ENCODE peak calls at places on chromosomes 5 and 9, in seven cellular contexts. K, P, Z, J, X, L and C are unnamed samples.
A peak's percentile ranks its signal among the peaks of the same experiment; 100 is the strongest.

GRCh38 chr9:2758162-2758950 is 41.0 kb downstream of the KCNV2 start:
- DNase-seq in K (no peak), P (no peak), Z (peak; percentile 14), J (no peak), X (no peak), L (no peak), C (no peak)

GRCh38 chr9:13911473-13911872 is 402.5 kb downstream of the NFIB start:
- DNase-seq in K (no peak), P (no peak), Z (no peak), J (no peak), X (no peak), L (no peak), C (no peak)

GRCh38 chr5:139251281-139251687 is 42.3 kb upstream of the MATR3 start:
- DNase-seq in K (no peak), P (no peak), Z (no peak), J (no peak), X (no peak), L (no peak), C (no peak)

GRCh38 chr5:1385395-1386273 is 40.7 kb upstream of the CLPTM1L start:
- DNase-seq in K (peak; percentile 72), P (peak; percentile 26), Z (peak; percentile 31), J (peak; percentile 84), X (peak; percentile 82), L (peak; percentile 91), C (peak; percentile 97)

GRCh38 chr9:114198249-114199040 is 43.1 kb downstream of the COL27A1 start:
- DNase-seq in K (no peak), P (no peak), Z (no peak), J (no peak), X (no peak), L (no peak), C (no peak)

GRCh38 chr9:90964101-90965020 is 162.7 kb downstream of the SYK start:
- DNase-seq in K (no peak), P (no peak), Z (peak; percentile 34), J (peak; percentile 46), X (peak; percentile 34), L (no peak), C (peak; percentile 79)

GRCh38 chr5:129771058-129771838 is 23.4 kb downstream of the MINAR2 start:
- DNase-seq in K (no peak), P (peak; percentile 41), Z (peak; percentile 77), J (peak; percentile 35), X (peak; percentile 20), L (peak; percentile 68), C (no peak)

GRCh38 chr5:5066276-5067186 is 73.6 kb upstream of the ADAMTS16 start:
- DNase-seq in K (no peak), P (peak; percentile 36), Z (peak; percentile 1), J (no peak), X (no peak), L (no peak), C (no peak)

GRCh38 chr5:36880761-36881160 is 4.2 kb downstream of the NIPBL start:
- DNase-seq in K (no peak), P (no peak), Z (peak; percentile 12), J (no peak), X (no peak), L (no peak), C (no peak)

GRCh38 chr9:91071185-91071990 is 269.8 kb downstream of the SYK start:
- DNase-seq in K (no peak), P (peak; percentile 90), Z (peak; percentile 90), J (no peak), X (no peak), L (peak; percentile 91), C (no peak)

GRCh38 chr9:127384016-127384730 is 12.8 kb upstream of the SLC2A8 start:
- DNase-seq in K (no peak), P (no peak), Z (no peak), J (no peak), X (no peak), L (no peak), C (peak; percentile 51)

GRCh38 chr9:121640486-121641227 is 10.8 kb upstream of the DAB2IP start:
- DNase-seq in K (no peak), P (no peak), Z (no peak), J (no peak), X (no peak), L (no peak), C (no peak)

GRCh38 chr5:116370886-116371285 is 203.7 kb downstream of the SEMA6A start:
- DNase-seq in K (no peak), P (peak; percentile 41), Z (peak; percentile 65), J (no peak), X (no peak), L (no peak), C (no peak)

GRCh38 chr5:7926296-7926695 is 57.3 kb downstream of the MTRR start:
- DNase-seq in K (no peak), P (peak; percentile 96), Z (peak; percentile 95), J (no peak), X (no peak), L (no peak), C (no peak)

GRCh38 chr9:35905912-35906679 is at the start of gene HRCT1:
- DNase-seq in K (no peak), P (peak; percentile 97), Z (peak; percentile 97), J (peak; percentile 50), X (no peak), L (peak; percentile 84), C (peak; percentile 95)

GRCh38 chr5:72077390-72077789 is 29.9 kb upstream of the MAP1B start:
- DNase-seq in K (no peak), P (no peak), Z (no peak), J (no peak), X (no peak), L (no peak), C (no peak)

GRCh38 chr5:81125959-81126358 is 107.2 kb upstream of the CKMT2 start:
- DNase-seq in K (no peak), P (no peak), Z (peak; percentile 55), J (no peak), X (no peak), L (no peak), C (peak; percentile 85)

GRCh38 chr5:56951131-56951945 is 585 bp downstream of the MIER3 start:
- DNase-seq in K (peak; percentile 4), P (peak; percentile 2), Z (peak; percentile 7), J (peak; percentile 31), X (peak; percentile 31), L (peak; percentile 22), C (peak; percentile 66)

GRCh38 chr9:92610470-92611420 is 59.2 kb downstream of the IPPK start:
- DNase-seq in K (no peak), P (no peak), Z (no peak), J (no peak), X (no peak), L (no peak), C (no peak)

GRCh38 chr5:126300293-126300692 is 122.9 kb upstream of the GRAMD2B start:
- DNase-seq in K (no peak), P (no peak), Z (peak; percentile 5), J (no peak), X (no peak), L (no peak), C (no peak)

GRCh38 chr5:55324815-55325418 is 17.1 kb downstream of the MTREX start:
- DNase-seq in K (no peak), P (peak; percentile 51), Z (peak; percentile 81), J (peak; percentile 46), X (no peak), L (peak; percentile 42), C (no peak)

GRCh38 chr9:35869621-35870216 is 482 bp downstream of the OR13J1 start:
- DNase-seq in K (no peak), P (no peak), Z (no peak), J (no peak), X (no peak), L (no peak), C (no peak)

GRCh38 chr9:98597372-98597771 is 111.4 kb downstream of the GABBR2 start:
- DNase-seq in K (no peak), P (peak; percentile 62), Z (peak; percentile 58), J (no peak), X (no peak), L (no peak), C (no peak)

GRCh38 chr5:150644058-150644457 is 3.6 kb downstream of the SYNPO start:
- DNase-seq in K (no peak), P (no peak), Z (no peak), J (no peak), X (no peak), L (no peak), C (no peak)

GRCh38 chr9:125161284-125161918 is 18.1 kb upstream of the SCAI start:
- DNase-seq in K (no peak), P (peak; percentile 38), Z (peak; percentile 62), J (no peak), X (no peak), L (no peak), C (no peak)

GRCh38 chr9:124795881-124796415 is 19.0 kb downstream of the OLFML2A start:
- DNase-seq in K (no peak), P (peak; percentile 55), Z (peak; percentile 65), J (no peak), X (no peak), L (peak; percentile 67), C (no peak)

GRCh38 chr5:181151146-181151545 is 3.8 kb downstream of the OR2V2 start:
- DNase-seq in K (no peak), P (no peak), Z (no peak), J (no peak), X (no peak), L (no peak), C (no peak)

GRCh38 chr9:105119166-105119565 is 125.3 kb upstream of the SLC44A1 start:
- DNase-seq in K (no peak), P (no peak), Z (no peak), J (no peak), X (no peak), L (no peak), C (no peak)

GRCh38 chr5:142306077-142306502 is 18.7 kb downstream of the SPRY4 start:
- DNase-seq in K (no peak), P (no peak), Z (no peak), J (no peak), X (no peak), L (no peak), C (no peak)

GRCh38 chr5:4994994-4995393 is 145.1 kb upstream of the ADAMTS16 start:
- DNase-seq in K (no peak), P (peak; percentile 87), Z (peak; percentile 8), J (no peak), X (no peak), L (peak; percentile 45), C (no peak)

GRCh38 chr9:121201045-121201737 is 478 bp downstream of the RAB14 start:
- DNase-seq in K (peak; percentile 15), P (peak; percentile 19), Z (no peak), J (no peak), X (peak; percentile 51), L (peak; percentile 42), C (peak; percentile 83)

GRCh38 chr5:59193616-59194319 is 610.9 kb downstream of the RAB3C start:
- DNase-seq in K (no peak), P (peak; percentile 95), Z (peak; percentile 98), J (peak; percentile 83), X (no peak), L (no peak), C (no peak)

GRCh38 chr9:114592356-114592755 is 4.8 kb downstream of the ATP6V1G1 start:
- DNase-seq in K (peak; percentile 30), P (peak; percentile 32), Z (peak; percentile 76), J (no peak), X (peak; percentile 33), L (no peak), C (no peak)